ENCODE peak calls at places on chromosome 18, in four cellular contexts. One of them, this sample, is unnamed.

GRCh38 chr18:3605562-3606443 is 155.8 kb downstream of the TGIF1 start:
- DNase-seq in foreskin fibroblast: peak; percentile 61
- DNase-seq in H9: no peak
- DNase-seq in thyroid gland: peak; percentile 27
- DNase-seq in this sample: no peak

GRCh38 chr18:41121116-41121826 is 833.8 kb upstream of the PIK3C3 start:
- DNase-seq in thyroid gland: no peak
- DNase-seq in H9: no peak
- DNase-seq in foreskin fibroblast: peak; percentile 69
- DNase-seq in this sample: no peak

GRCh38 chr18:23149570-23149969 is 14.3 kb downstream of the CABLES1 start:
- DNase-seq in H9: no peak
- DNase-seq in thyroid gland: no peak
- DNase-seq in foreskin fibroblast: no peak
- DNase-seq in this sample: no peak

GRCh38 chr18:5049124-5049523 is 147.9 kb downstream of the AKAIN1 start:
- DNase-seq in thyroid gland: no peak
- DNase-seq in H9: no peak
- DNase-seq in foreskin fibroblast: no peak
- DNase-seq in this sample: no peak

GRCh38 chr18:51802589-51802988 is 537.4 kb upstream of the DCC start:
- DNase-seq in H9: no peak
- DNase-seq in thyroid gland: no peak
- DNase-seq in foreskin fibroblast: no peak
- DNase-seq in this sample: no peak

GRCh38 chr18:76496200-76496890 is 1.3 kb upstream of the ZNF516 start:
- DNase-seq in H9: peak; percentile 76
- DNase-seq in thyroid gland: peak; percentile 56
- DNase-seq in foreskin fibroblast: peak; percentile 88
- DNase-seq in this sample: no peak

GRCh38 chr18:59026831-59027410 is 112.8 kb upstream of the SEC11C start:
- DNase-seq in foreskin fibroblast: no peak
- DNase-seq in H9: no peak
- DNase-seq in thyroid gland: no peak
- DNase-seq in this sample: no peak

GRCh38 chr18:79952996-79953559 is 1.6 kb upstream of the SLC66A2 start:
- DNase-seq in thyroid gland: no peak
- DNase-seq in foreskin fibroblast: no peak
- DNase-seq in H9: peak; percentile 65
- DNase-seq in this sample: no peak

GRCh38 chr18:10033038-10033437 is 119.2 kb downstream of the VAPA start:
- DNase-seq in H9: no peak
- DNase-seq in foreskin fibroblast: no peak
- DNase-seq in thyroid gland: no peak
- DNase-seq in this sample: no peak

GRCh38 chr18:76684265-76684664 is 138.1 kb upstream of the ZNF236 start:
- DNase-seq in thyroid gland: no peak
- DNase-seq in H9: no peak
- DNase-seq in foreskin fibroblast: no peak
- DNase-seq in this sample: no peak

GRCh38 chr18:47754311-47755101 is 176.0 kb downstream of the SMAD2 start:
- DNase-seq in H9: peak; percentile 91
- DNase-seq in thyroid gland: peak; percentile 48
- DNase-seq in foreskin fibroblast: no peak
- DNase-seq in this sample: no peak

GRCh38 chr18:2441544-2441943 is 129.8 kb downstream of the METTL4 start:
- DNase-seq in H9: no peak
- DNase-seq in foreskin fibroblast: peak; percentile 48
- DNase-seq in thyroid gland: no peak
- DNase-seq in this sample: no peak

GRCh38 chr18:76376668-76377358 is 118.2 kb downstream of the ZNF516 start:
- DNase-seq in foreskin fibroblast: no peak
- DNase-seq in H9: no peak
- DNase-seq in thyroid gland: no peak
- DNase-seq in this sample: no peak

GRCh38 chr18:35143615-35144596 is 96.9 kb upstream of the ZNF397 start:
- DNase-seq in foreskin fibroblast: peak; percentile 79
- DNase-seq in H9: peak; percentile 64
- DNase-seq in thyroid gland: peak; percentile 66
- DNase-seq in this sample: no peak

GRCh38 chr18:31659574-31660149 is 24.7 kb downstream of the B4GALT6 start:
- DNase-seq in foreskin fibroblast: no peak
- DNase-seq in thyroid gland: no peak
- DNase-seq in H9: no peak
- DNase-seq in this sample: no peak

GRCh38 chr18:56321470-56321869 is 316.9 kb downstream of the TXNL1 start:
- DNase-seq in H9: no peak
- DNase-seq in thyroid gland: peak; percentile 31
- DNase-seq in foreskin fibroblast: no peak
- DNase-seq in this sample: no peak

GRCh38 chr18:37668971-37669747 is 103.6 kb upstream of the CELF4 start:
- DNase-seq in thyroid gland: no peak
- DNase-seq in foreskin fibroblast: no peak
- DNase-seq in H9: peak; percentile 65
- DNase-seq in this sample: no peak

GRCh38 chr18:63451774-63452173 is 25.0 kb upstream of the SERPINB5 start:
- DNase-seq in thyroid gland: no peak
- DNase-seq in foreskin fibroblast: peak; percentile 76
- DNase-seq in H9: no peak
- DNase-seq in this sample: no peak

GRCh38 chr18:9823805-9824473 is 61.8 kb upstream of the TXNDC2 start:
- DNase-seq in foreskin fibroblast: peak; percentile 35
- DNase-seq in thyroid gland: peak; percentile 44
- DNase-seq in H9: no peak
- DNase-seq in this sample: no peak

GRCh38 chr18:21820035-21820810 is 79.6 kb downstream of the MIB1 start:
- DNase-seq in H9: no peak
- DNase-seq in foreskin fibroblast: peak; percentile 30
- DNase-seq in thyroid gland: no peak
- DNase-seq in this sample: no peak

GRCh38 chr18:55302337-55302833 is 285.6 kb downstream of the TCF4 start:
- DNase-seq in H9: peak; percentile 39
- DNase-seq in thyroid gland: no peak
- DNase-seq in foreskin fibroblast: peak; percentile 75
- DNase-seq in this sample: no peak

GRCh38 chr18:70385474-70385873 is 96.6 kb downstream of the SOCS6 start:
- DNase-seq in H9: no peak
- DNase-seq in foreskin fibroblast: no peak
- DNase-seq in thyroid gland: no peak
- DNase-seq in this sample: no peak

GRCh38 chr18:53152478-53152877 is 812.5 kb downstream of the DCC start:
- DNase-seq in foreskin fibroblast: no peak
- DNase-seq in thyroid gland: no peak
- DNase-seq in H9: no peak
- DNase-seq in this sample: no peak

GRCh38 chr18:46340716-46341115 is 236.5 kb downstream of the HAUS1 start:
- DNase-seq in thyroid gland: no peak
- DNase-seq in H9: no peak
- DNase-seq in foreskin fibroblast: no peak
- DNase-seq in this sample: no peak

GRCh38 chr18:5646739-5647138 is 102.9 kb upstream of the EPB41L3 start:
- DNase-seq in H9: no peak
- DNase-seq in thyroid gland: no peak
- DNase-seq in foreskin fibroblast: no peak
- DNase-seq in this sample: no peak

GRCh38 chr18:45652703-45653490 is 37.6 kb downstream of the SLC14A2 start:
- DNase-seq in foreskin fibroblast: peak; percentile 51
- DNase-seq in thyroid gland: no peak
- DNase-seq in H9: no peak
- DNase-seq in this sample: no peak

GRCh38 chr18:8602040-8602439 is 7.2 kb upstream of the RAB12 start:
- DNase-seq in thyroid gland: no peak
- DNase-seq in foreskin fibroblast: no peak
- DNase-seq in H9: no peak
- DNase-seq in this sample: no peak

GRCh38 chr18:79904357-79905147 is 46.9 kb downstream of the SLC66A2 start:
- DNase-seq in foreskin fibroblast: no peak
- DNase-seq in H9: peak; percentile 18
- DNase-seq in thyroid gland: no peak
- DNase-seq in this sample: no peak

GRCh38 chr18:3111523-3112240 is 98.7 kb upstream of the LPIN2 start:
- DNase-seq in foreskin fibroblast: peak; percentile 8
- DNase-seq in thyroid gland: no peak
- DNase-seq in H9: no peak
- DNase-seq in this sample: no peak

GRCh38 chr18:12592597-12593127 is 65.2 kb downstream of the SPIRE1 start:
- DNase-seq in thyroid gland: no peak
- DNase-seq in foreskin fibroblast: no peak
- DNase-seq in H9: no peak
- DNase-seq in this sample: no peak

GRCh38 chr18:13374468-13375301 is 156.1 kb downstream of the LDLRAD4 start:
- DNase-seq in thyroid gland: no peak
- DNase-seq in foreskin fibroblast: no peak
- DNase-seq in H9: no peak
- DNase-seq in this sample: no peak

GRCh38 chr18:49133112-49133511 is 182.3 kb upstream of the SMAD7 start:
- DNase-seq in H9: no peak
- DNase-seq in foreskin fibroblast: no peak
- DNase-seq in thyroid gland: no peak
- DNase-seq in this sample: no peak

GRCh38 chr18:49127606-49128190 is 176.9 kb upstream of the SMAD7 start:
- DNase-seq in H9: no peak
- DNase-seq in thyroid gland: no peak
- DNase-seq in foreskin fibroblast: no peak
- DNase-seq in this sample: no peak

GRCh38 chr18:49135871-49136270 is 185.1 kb upstream of the SMAD7 start:
- DNase-seq in thyroid gland: peak; percentile 12
- DNase-seq in H9: no peak
- DNase-seq in foreskin fibroblast: peak; percentile 74
- DNase-seq in this sample: no peak

DNA sequence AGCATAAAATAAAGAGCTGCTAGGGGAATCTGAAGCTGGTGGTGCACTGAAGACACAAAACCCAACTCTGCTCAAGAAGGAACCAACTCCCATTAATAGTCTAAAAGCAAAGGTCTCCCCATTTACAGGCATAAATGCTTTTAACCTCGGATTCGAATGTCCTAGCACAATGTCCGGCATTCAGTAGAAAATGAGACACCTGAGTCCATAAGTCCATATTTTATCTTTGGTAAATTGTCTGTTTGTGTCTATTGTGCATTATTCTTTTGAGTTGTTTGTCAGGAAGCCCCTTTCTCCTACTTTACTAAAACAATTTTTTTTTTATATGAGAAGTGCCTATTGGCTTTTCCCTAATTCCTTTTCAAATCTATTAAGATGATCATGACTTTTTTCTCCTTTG is 179.5 kb upstream of the SMAD7 start:
- DNase-seq in foreskin fibroblast: no peak
- DNase-seq in thyroid gland: no peak
- DNase-seq in H9: no peak
- DNase-seq in this sample: no peak
- TF ChIP-seq CTCF in foreskin fibroblast: no peak
- TF ChIP-seq CTCF in thyroid gland: no peak
- TF ChIP-seq CTCF in H9: no peak
- TF ChIP-seq CTCF in this sample: no peak

GRCh38 chr18:24398515-24398914 is 891 bp upstream of the OSBPL1A start:
- DNase-seq in H9: peak; percentile 48
- DNase-seq in foreskin fibroblast: peak; percentile 81
- DNase-seq in thyroid gland: no peak
- DNase-seq in this sample: no peak

GRCh38 chr18:24403076-24403475 is 5.5 kb upstream of the OSBPL1A start:
- DNase-seq in foreskin fibroblast: no peak
- DNase-seq in H9: no peak
- DNase-seq in thyroid gland: no peak
- DNase-seq in this sample: no peak

GRCh38 chr18:24400587-24400986 is 3.0 kb upstream of the OSBPL1A start:
- DNase-seq in thyroid gland: no peak
- DNase-seq in H9: no peak
- DNase-seq in foreskin fibroblast: peak; percentile 22
- DNase-seq in this sample: no peak

GRCh38 chr18:24404591-24404990 is 7.0 kb upstream of the OSBPL1A start:
- DNase-seq in thyroid gland: peak; percentile 73
- DNase-seq in H9: no peak
- DNase-seq in foreskin fibroblast: no peak
- DNase-seq in this sample: no peak

GRCh38 chr18:24402209-24402785 is 4.7 kb upstream of the OSBPL1A start:
- DNase-seq in foreskin fibroblast: no peak
- DNase-seq in thyroid gland: no peak
- DNase-seq in H9: peak; percentile 42
- DNase-seq in this sample: no peak
- TF ChIP-seq CTCF in foreskin fibroblast: no peak
- TF ChIP-seq CTCF in thyroid gland: no peak
- TF ChIP-seq CTCF in H9: peak; percentile 59
- TF ChIP-seq CTCF in this sample: no peak

GRCh38 chr18:36527740-36528455 is 230.4 kb downstream of the FHOD3 start:
- DNase-seq in foreskin fibroblast: no peak
- DNase-seq in H9: no peak
- DNase-seq in thyroid gland: no peak
- DNase-seq in this sample: no peak
- TF ChIP-seq CTCF in foreskin fibroblast: no peak
- TF ChIP-seq CTCF in H9: no peak
- TF ChIP-seq CTCF in thyroid gland: no peak
- TF ChIP-seq CTCF in this sample: no peak

GRCh38 chr18:61957801-61958516 is 65.2 kb upstream of the RNF152 start:
- DNase-seq in H9: peak; percentile 45
- DNase-seq in thyroid gland: no peak
- DNase-seq in foreskin fibroblast: peak; percentile 36
- DNase-seq in this sample: no peak
- TF ChIP-seq CTCF in H9: peak; percentile 41
- TF ChIP-seq CTCF in thyroid gland: no peak
- TF ChIP-seq CTCF in foreskin fibroblast: no peak
- TF ChIP-seq CTCF in this sample: no peak

DNA sequence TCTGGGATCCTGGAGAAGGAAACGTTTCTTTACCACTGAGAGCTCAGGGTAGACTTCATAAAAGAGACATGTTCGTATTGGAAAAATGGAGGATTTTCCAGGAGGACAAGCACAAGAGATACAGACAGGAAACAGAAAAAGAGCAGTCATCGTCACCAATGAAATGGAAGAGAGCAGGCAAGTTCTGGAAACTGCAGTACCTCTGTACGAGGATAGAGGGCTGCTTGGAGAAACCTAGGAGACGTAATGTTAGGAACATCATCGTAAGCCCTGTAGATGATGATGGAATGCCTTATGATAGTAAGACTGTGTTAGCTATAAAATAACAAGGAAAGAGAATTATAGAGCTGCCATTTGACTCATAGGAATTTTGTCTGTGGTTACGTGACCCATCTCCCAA is 121.1 kb upstream of the KLHL14 start:
- DNase-seq in foreskin fibroblast: no peak
- DNase-seq in H9: no peak
- DNase-seq in thyroid gland: no peak
- DNase-seq in this sample: no peak
- TF ChIP-seq CTCF in foreskin fibroblast: no peak
- TF ChIP-seq CTCF in H9: peak; percentile 61
- TF ChIP-seq CTCF in thyroid gland: no peak
- TF ChIP-seq CTCF in this sample: no peak